ENCODE peak calls at places on chromosomes 3 and 15, in four cellular contexts. R is psoas muscle, O is stomach, M is RWPE1. T is an unnamed sample.

GRCh38 chr3:164060923-164061322 is 1017.4 kb downstream of the SI start:
- DNase-seq in R (no peak), O (no peak), M (no peak), T (no peak)

GRCh38 chr15:92306662-92307061 is 87.0 kb upstream of the ST8SIA2 start:
- DNase-seq in R (no peak), O (no peak), M (no peak), T (peak; percentile 22)

GRCh38 chr15:68794869-68795268 is 25.8 kb downstream of the ANP32A start:
- DNase-seq in R (no peak), O (no peak), M (no peak), T (no peak)

GRCh38 chr3:100265016-100265415 is 4.2 kb downstream of the TBC1D23 start:
- DNase-seq in R (no peak), O (no peak), M (no peak), T (no peak)

GRCh38 chr3:123781571-123782275 is 102.4 kb downstream of the MYLK start:
- DNase-seq in R (no peak), O (no peak), M (no peak), T (no peak)

GRCh38 chr3:141056716-141057115 is 5.6 kb downstream of the SPSB4 start:
- DNase-seq in R (no peak), O (no peak), M (no peak), T (no peak)

GRCh38 chr3:101926594-101927105 is 77.3 kb downstream of the NFKBIZ start:
- DNase-seq in R (no peak), O (no peak), M (no peak), T (peak; percentile 59)

GRCh38 chr3:83895892-83896291 is 1062.9 kb upstream of the CADM2 start:
- DNase-seq in R (no peak), O (no peak), M (no peak), T (no peak)

GRCh38 chr3:129453732-129454131 is 13.7 kb downstream of the IFT122 start:
- DNase-seq in R (no peak), O (no peak), M (no peak), T (no peak)

GRCh38 chr15:38459480-38459879 is 5.6 kb downstream of the FAM98B start:
- DNase-seq in R (no peak), O (no peak), M (no peak), T (no peak)

GRCh38 chr15:38454687-38455071 is 752 bp downstream of the FAM98B start:
- DNase-seq in R (no peak), O (no peak), M (peak; percentile 11), T (no peak)

GRCh38 chr15:38458646-38459045 is 4.7 kb downstream of the FAM98B start:
- DNase-seq in R (no peak), O (no peak), M (no peak), T (no peak)

GRCh38 chr15:38455096-38455495 is 1.2 kb downstream of the FAM98B start:
- DNase-seq in R (no peak), O (no peak), M (peak; percentile 20), T (no peak)

DNA sequence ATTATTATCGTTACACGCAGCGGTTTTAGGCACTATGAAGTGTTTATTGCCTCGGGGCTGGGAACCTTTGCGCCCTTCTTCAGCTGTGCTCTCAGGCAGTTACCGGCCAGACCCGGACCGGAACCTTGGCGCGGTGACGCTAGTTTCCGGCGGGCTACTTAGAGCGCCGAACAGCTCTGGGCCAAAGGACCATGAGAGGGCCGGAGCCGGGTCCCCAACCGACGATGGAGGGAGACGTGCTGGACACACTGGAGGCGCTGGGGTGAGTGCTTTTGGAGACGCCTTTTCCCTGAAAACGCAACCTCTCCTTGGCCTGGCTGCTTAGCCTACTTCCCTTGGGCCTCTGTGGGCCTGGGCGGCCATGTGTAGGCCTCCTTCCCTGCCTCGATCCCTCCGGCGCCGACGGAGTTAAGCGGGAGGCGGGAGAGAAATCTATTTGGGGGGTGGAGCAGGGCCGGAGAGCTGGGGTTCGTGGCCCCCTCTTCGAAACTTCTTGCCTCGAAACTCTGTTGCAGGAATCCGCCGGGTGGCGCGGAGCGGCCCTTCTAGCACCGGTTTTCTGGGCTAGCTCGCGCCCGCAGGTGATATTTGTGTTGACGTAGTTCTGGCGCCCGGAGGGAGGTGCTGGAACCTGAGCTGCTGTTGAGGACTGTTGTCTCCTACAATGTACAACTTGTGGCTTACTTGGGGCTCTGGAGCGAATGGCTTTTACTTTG is at the start of gene FAM98B:
- DNase-seq in R (peak; percentile 93), O (peak; percentile 92), M (peak; percentile 83), T (peak; percentile 90)
- TF ChIP-seq CTCF in R (no peak), O (no peak), M (peak; percentile 44), T (no peak)

GRCh38 chr15:93974804-93975481 is 256.4 kb upstream of the MCTP2 start:
- DNase-seq in R (no peak), O (no peak), M (peak; percentile 75), T (peak; percentile 70)
- TF ChIP-seq CTCF in R (peak; percentile 43), O (peak; percentile 25), M (peak; percentile 74), T (peak; percentile 67)

DNA sequence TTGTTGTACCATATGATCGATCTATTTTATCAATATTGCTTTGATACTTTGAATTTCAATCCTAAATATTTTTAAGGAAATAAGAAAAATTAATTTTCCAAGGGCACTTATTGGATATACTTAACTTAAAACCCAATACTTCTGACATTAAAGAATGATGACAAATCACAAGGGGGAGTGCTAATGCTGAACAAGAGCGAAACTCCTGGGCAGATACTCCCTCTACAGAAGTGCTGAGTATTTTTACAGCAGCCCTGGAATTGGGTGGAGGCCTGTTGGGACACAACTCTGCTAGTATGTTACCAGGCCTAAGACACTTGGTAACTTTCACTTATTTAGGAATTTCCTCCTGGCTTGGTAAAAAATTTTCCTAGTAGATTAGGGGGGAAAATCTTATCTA is 46.2 kb downstream of the DENND6A start:
- DNase-seq in R (no peak), O (no peak), M (peak; percentile 44), T (peak; percentile 36)
- TF ChIP-seq CTCF in R (peak; percentile 11), O (no peak), M (peak; percentile 11), T (peak; percentile 23)

DNA sequence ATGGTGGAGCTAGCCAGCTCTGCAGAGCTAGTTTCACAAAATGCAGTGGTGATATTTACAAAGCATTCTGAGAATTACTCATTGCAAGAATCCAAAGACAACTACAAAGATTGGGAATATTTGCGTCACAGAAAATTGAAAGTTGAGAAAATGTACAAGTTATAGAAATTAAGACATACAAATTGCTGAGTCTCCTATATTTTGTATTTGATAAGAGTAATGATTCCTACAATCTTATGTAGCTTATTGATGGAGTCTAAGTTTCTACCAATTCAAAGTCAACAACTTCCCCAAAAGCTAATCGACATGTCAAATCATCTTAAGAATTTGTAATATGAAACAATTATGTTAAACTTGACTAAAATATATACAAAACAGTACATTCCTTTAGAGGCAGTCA is 46.4 kb upstream of the TOP2B start:
- DNase-seq in R (no peak), O (no peak), M (no peak), T (no peak)
- TF ChIP-seq CTCF in R (no peak), O (no peak), M (no peak), T (no peak)

DNA sequence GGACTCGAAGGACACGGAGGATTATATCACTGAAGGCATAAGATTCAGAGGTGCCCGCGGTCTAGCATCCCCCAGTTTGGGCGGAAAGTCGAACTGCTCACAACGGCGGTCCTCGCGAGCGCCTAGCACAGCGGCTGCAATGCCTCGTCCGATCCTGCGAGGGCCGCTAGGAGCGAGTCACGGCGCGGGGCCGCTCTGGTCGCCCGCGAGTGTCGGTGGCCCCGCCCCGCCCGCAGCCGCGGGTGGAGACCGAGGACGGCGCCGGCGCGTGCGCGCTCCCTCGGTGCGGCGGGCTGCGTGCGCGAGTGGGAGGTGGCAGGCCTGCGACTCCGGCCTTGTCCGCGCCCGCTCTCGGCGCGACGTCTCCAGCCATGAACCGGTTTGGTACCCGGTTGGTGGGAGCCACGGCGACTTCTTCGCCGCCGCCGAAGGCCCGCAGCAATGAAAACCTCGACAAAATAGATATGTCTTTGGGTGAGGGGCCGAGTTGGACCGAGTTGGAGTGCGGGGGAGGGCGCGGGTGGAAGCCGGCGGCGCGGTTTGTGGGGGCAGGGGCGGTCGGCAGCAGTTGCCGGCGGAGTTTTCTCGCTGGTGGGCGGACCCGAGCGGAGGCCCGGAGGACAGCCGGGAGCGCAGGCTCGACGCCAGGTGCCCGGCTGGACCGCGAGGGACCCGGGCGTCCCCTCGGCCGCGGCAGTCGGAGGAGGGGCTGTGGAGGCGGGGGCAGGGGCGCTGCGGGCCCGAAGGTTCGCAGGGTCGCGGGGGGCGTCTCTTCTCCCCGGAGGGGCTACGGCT is at the start of gene FYTTD1:
- DNase-seq in R (peak; percentile 97), O (peak; percentile 94), M (peak; percentile 82), T (peak; percentile 77)
- TF ChIP-seq CTCF in R (peak; percentile 55), O (peak; percentile 43), M (peak; percentile 72), T (peak; percentile 16)